ENCODE peak calls at places on chromosomes 11 and 22, in nine cellular contexts. One of them, this sample, is unnamed.

GRCh38 chr11:11789735-11790369 is 51.9 kb upstream of the USP47 start:
- DNase-seq in omental fat pad: no peak
- DNase-seq in type B pancreatic cell: no peak
- DNase-seq in RKO: peak; percentile 43
- DNase-seq in IMR-90: peak; percentile 40
- DNase-seq in OCI-LY7: peak; percentile 8
- DNase-seq in activated T-cell treated with anti-CD3 and anti-CD28 coated beads, Interleukin-2, amount 50 U/mL, for 72 hours: no peak
- DNase-seq in activated CD8-positive, alpha-beta memory T cell treated with anti-CD3 and anti-CD28 coated beads, Interleukin-2, amount 50 U/mL, for 48 hours: no peak
- DNase-seq in endothelial cell: peak; percentile 26
- DNase-seq in this sample: no peak

GRCh38 chr11:45500457-45500856 is 165.0 kb downstream of the CHST1 start:
- DNase-seq in endothelial cell: no peak
- DNase-seq in activated T-cell treated with anti-CD3 and anti-CD28 coated beads, Interleukin-2, amount 50 U/mL, for 72 hours: no peak
- DNase-seq in OCI-LY7: no peak
- DNase-seq in type B pancreatic cell: no peak
- DNase-seq in IMR-90: no peak
- DNase-seq in activated CD8-positive, alpha-beta memory T cell treated with anti-CD3 and anti-CD28 coated beads, Interleukin-2, amount 50 U/mL, for 48 hours: peak; percentile 12
- DNase-seq in omental fat pad: no peak
- DNase-seq in RKO: no peak
- DNase-seq in this sample: no peak

GRCh38 chr11:47394322-47395224 is 13.8 kb upstream of the SLC39A13 start:
- DNase-seq in activated CD8-positive, alpha-beta memory T cell treated with anti-CD3 and anti-CD28 coated beads, Interleukin-2, amount 50 U/mL, for 48 hours: peak; percentile 78
- DNase-seq in type B pancreatic cell: no peak
- DNase-seq in RKO: no peak
- DNase-seq in IMR-90: peak; percentile 20
- DNase-seq in omental fat pad: no peak
- DNase-seq in activated T-cell treated with anti-CD3 and anti-CD28 coated beads, Interleukin-2, amount 50 U/mL, for 72 hours: peak; percentile 75
- DNase-seq in OCI-LY7: peak; percentile 88
- DNase-seq in endothelial cell: peak; percentile 76
- DNase-seq in this sample: no peak

GRCh38 chr11:121555172-121555571 is 102.4 kb upstream of the SORL1-AS1 start:
- DNase-seq in OCI-LY7: no peak
- DNase-seq in endothelial cell: no peak
- DNase-seq in RKO: no peak
- DNase-seq in type B pancreatic cell: no peak
- DNase-seq in omental fat pad: no peak
- DNase-seq in activated CD8-positive, alpha-beta memory T cell treated with anti-CD3 and anti-CD28 coated beads, Interleukin-2, amount 50 U/mL, for 48 hours: no peak
- DNase-seq in IMR-90: no peak
- DNase-seq in activated T-cell treated with anti-CD3 and anti-CD28 coated beads, Interleukin-2, amount 50 U/mL, for 72 hours: no peak
- DNase-seq in this sample: no peak

GRCh38 chr11:123061403-123062157 is at the start of gene HSPA8:
- DNase-seq in type B pancreatic cell: peak; percentile 73
- DNase-seq in IMR-90: peak; percentile 52
- DNase-seq in activated CD8-positive, alpha-beta memory T cell treated with anti-CD3 and anti-CD28 coated beads, Interleukin-2, amount 50 U/mL, for 48 hours: peak; percentile 88
- DNase-seq in OCI-LY7: peak; percentile 59
- DNase-seq in omental fat pad: peak; percentile 52
- DNase-seq in RKO: peak; percentile 77
- DNase-seq in activated T-cell treated with anti-CD3 and anti-CD28 coated beads, Interleukin-2, amount 50 U/mL, for 72 hours: peak; percentile 62
- DNase-seq in endothelial cell: peak; percentile 22
- DNase-seq in this sample: peak; percentile 68

GRCh38 chr22:17486313-17486712 is 77.0 kb upstream of the SLC25A18 start:
- DNase-seq in activated T-cell treated with anti-CD3 and anti-CD28 coated beads, Interleukin-2, amount 50 U/mL, for 72 hours: no peak
- DNase-seq in RKO: no peak
- DNase-seq in OCI-LY7: no peak
- DNase-seq in type B pancreatic cell: no peak
- DNase-seq in activated CD8-positive, alpha-beta memory T cell treated with anti-CD3 and anti-CD28 coated beads, Interleukin-2, amount 50 U/mL, for 48 hours: no peak
- DNase-seq in endothelial cell: no peak
- DNase-seq in IMR-90: no peak
- DNase-seq in omental fat pad: no peak
- DNase-seq in this sample: no peak

GRCh38 chr11:88402192-88402715 is 64.7 kb upstream of the CTSC start:
- DNase-seq in OCI-LY7: no peak
- DNase-seq in type B pancreatic cell: no peak
- DNase-seq in endothelial cell: no peak
- DNase-seq in activated T-cell treated with anti-CD3 and anti-CD28 coated beads, Interleukin-2, amount 50 U/mL, for 72 hours: no peak
- DNase-seq in IMR-90: peak; percentile 90
- DNase-seq in omental fat pad: no peak
- DNase-seq in activated CD8-positive, alpha-beta memory T cell treated with anti-CD3 and anti-CD28 coated beads, Interleukin-2, amount 50 U/mL, for 48 hours: no peak
- DNase-seq in RKO: no peak
- DNase-seq in this sample: no peak

GRCh38 chr11:121595717-121596156 is 143.0 kb upstream of the SORL1-AS1 start:
- DNase-seq in activated T-cell treated with anti-CD3 and anti-CD28 coated beads, Interleukin-2, amount 50 U/mL, for 72 hours: no peak
- DNase-seq in RKO: peak; percentile 83
- DNase-seq in endothelial cell: no peak
- DNase-seq in omental fat pad: no peak
- DNase-seq in OCI-LY7: no peak
- DNase-seq in IMR-90: peak; percentile 100
- DNase-seq in type B pancreatic cell: no peak
- DNase-seq in activated CD8-positive, alpha-beta memory T cell treated with anti-CD3 and anti-CD28 coated beads, Interleukin-2, amount 50 U/mL, for 48 hours: no peak
- DNase-seq in this sample: no peak

GRCh38 chr11:72683782-72684200 is 9.6 kb upstream of the PDE2A start:
- DNase-seq in omental fat pad: peak; percentile 68
- DNase-seq in endothelial cell: peak; percentile 93
- DNase-seq in activated CD8-positive, alpha-beta memory T cell treated with anti-CD3 and anti-CD28 coated beads, Interleukin-2, amount 50 U/mL, for 48 hours: peak; percentile 91
- DNase-seq in OCI-LY7: peak; percentile 68
- DNase-seq in RKO: peak; percentile 41
- DNase-seq in IMR-90: peak; percentile 19
- DNase-seq in type B pancreatic cell: peak; percentile 86
- DNase-seq in activated T-cell treated with anti-CD3 and anti-CD28 coated beads, Interleukin-2, amount 50 U/mL, for 72 hours: peak; percentile 77
- DNase-seq in this sample: peak; percentile 45

GRCh38 chr11:689630-690029 is 5.4 kb downstream of the DEAF1 start:
- DNase-seq in omental fat pad: no peak
- DNase-seq in activated T-cell treated with anti-CD3 and anti-CD28 coated beads, Interleukin-2, amount 50 U/mL, for 72 hours: no peak
- DNase-seq in endothelial cell: no peak
- DNase-seq in activated CD8-positive, alpha-beta memory T cell treated with anti-CD3 and anti-CD28 coated beads, Interleukin-2, amount 50 U/mL, for 48 hours: no peak
- DNase-seq in type B pancreatic cell: no peak
- DNase-seq in IMR-90: no peak
- DNase-seq in OCI-LY7: no peak
- DNase-seq in RKO: no peak
- DNase-seq in this sample: no peak

GRCh38 chr11:77103319-77103718 is 679 bp downstream of the OMP start:
- DNase-seq in type B pancreatic cell: no peak
- DNase-seq in activated CD8-positive, alpha-beta memory T cell treated with anti-CD3 and anti-CD28 coated beads, Interleukin-2, amount 50 U/mL, for 48 hours: no peak
- DNase-seq in RKO: no peak
- DNase-seq in OCI-LY7: no peak
- DNase-seq in omental fat pad: no peak
- DNase-seq in activated T-cell treated with anti-CD3 and anti-CD28 coated beads, Interleukin-2, amount 50 U/mL, for 72 hours: no peak
- DNase-seq in IMR-90: no peak
- DNase-seq in endothelial cell: no peak
- DNase-seq in this sample: no peak

GRCh38 chr11:119062779-119063178 is 4.8 kb upstream of the VPS11 start:
- DNase-seq in IMR-90: peak; percentile 69
- DNase-seq in activated T-cell treated with anti-CD3 and anti-CD28 coated beads, Interleukin-2, amount 50 U/mL, for 72 hours: no peak
- DNase-seq in activated CD8-positive, alpha-beta memory T cell treated with anti-CD3 and anti-CD28 coated beads, Interleukin-2, amount 50 U/mL, for 48 hours: no peak
- DNase-seq in RKO: peak; percentile 27
- DNase-seq in OCI-LY7: no peak
- DNase-seq in endothelial cell: no peak
- DNase-seq in omental fat pad: no peak
- DNase-seq in type B pancreatic cell: no peak
- DNase-seq in this sample: no peak

GRCh38 chr22:42101186-42101585 is 10.6 kb upstream of the NDUFA6 start:
- DNase-seq in activated T-cell treated with anti-CD3 and anti-CD28 coated beads, Interleukin-2, amount 50 U/mL, for 72 hours: no peak
- DNase-seq in RKO: no peak
- DNase-seq in IMR-90: no peak
- DNase-seq in omental fat pad: no peak
- DNase-seq in endothelial cell: no peak
- DNase-seq in OCI-LY7: no peak
- DNase-seq in type B pancreatic cell: no peak
- DNase-seq in activated CD8-positive, alpha-beta memory T cell treated with anti-CD3 and anti-CD28 coated beads, Interleukin-2, amount 50 U/mL, for 48 hours: no peak
- DNase-seq in this sample: no peak

GRCh38 chr22:27651486-27651885 is 150.1 kb downstream of the MN1 start:
- DNase-seq in type B pancreatic cell: no peak
- DNase-seq in omental fat pad: no peak
- DNase-seq in RKO: no peak
- DNase-seq in activated T-cell treated with anti-CD3 and anti-CD28 coated beads, Interleukin-2, amount 50 U/mL, for 72 hours: no peak
- DNase-seq in OCI-LY7: no peak
- DNase-seq in endothelial cell: no peak
- DNase-seq in IMR-90: no peak
- DNase-seq in activated CD8-positive, alpha-beta memory T cell treated with anti-CD3 and anti-CD28 coated beads, Interleukin-2, amount 50 U/mL, for 48 hours: no peak
- DNase-seq in this sample: no peak

GRCh38 chr11:7675640-7676039 is 2.3 kb upstream of the CYB5R2 start:
- DNase-seq in OCI-LY7: no peak
- DNase-seq in IMR-90: no peak
- DNase-seq in RKO: no peak
- DNase-seq in endothelial cell: no peak
- DNase-seq in type B pancreatic cell: no peak
- DNase-seq in activated CD8-positive, alpha-beta memory T cell treated with anti-CD3 and anti-CD28 coated beads, Interleukin-2, amount 50 U/mL, for 48 hours: no peak
- DNase-seq in activated T-cell treated with anti-CD3 and anti-CD28 coated beads, Interleukin-2, amount 50 U/mL, for 72 hours: no peak
- DNase-seq in omental fat pad: no peak
- DNase-seq in this sample: no peak

GRCh38 chr11:36098046-36098445 is 154.2 kb downstream of the LDLRAD3 start:
- DNase-seq in omental fat pad: no peak
- DNase-seq in IMR-90: no peak
- DNase-seq in OCI-LY7: no peak
- DNase-seq in activated T-cell treated with anti-CD3 and anti-CD28 coated beads, Interleukin-2, amount 50 U/mL, for 72 hours: no peak
- DNase-seq in type B pancreatic cell: no peak
- DNase-seq in RKO: no peak
- DNase-seq in activated CD8-positive, alpha-beta memory T cell treated with anti-CD3 and anti-CD28 coated beads, Interleukin-2, amount 50 U/mL, for 48 hours: no peak
- DNase-seq in endothelial cell: no peak
- DNase-seq in this sample: no peak

GRCh38 chr22:17412232-17412631 is 43.0 kb downstream of the CECR2 start:
- DNase-seq in OCI-LY7: no peak
- DNase-seq in IMR-90: no peak
- DNase-seq in RKO: no peak
- DNase-seq in omental fat pad: no peak
- DNase-seq in activated T-cell treated with anti-CD3 and anti-CD28 coated beads, Interleukin-2, amount 50 U/mL, for 72 hours: no peak
- DNase-seq in endothelial cell: no peak
- DNase-seq in activated CD8-positive, alpha-beta memory T cell treated with anti-CD3 and anti-CD28 coated beads, Interleukin-2, amount 50 U/mL, for 48 hours: no peak
- DNase-seq in type B pancreatic cell: no peak
- DNase-seq in this sample: no peak

GRCh38 chr22:19536564-19536963 is 12.4 kb upstream of the CLDN5 start:
- DNase-seq in omental fat pad: no peak
- DNase-seq in endothelial cell: no peak
- DNase-seq in OCI-LY7: no peak
- DNase-seq in RKO: no peak
- DNase-seq in type B pancreatic cell: no peak
- DNase-seq in IMR-90: no peak
- DNase-seq in activated T-cell treated with anti-CD3 and anti-CD28 coated beads, Interleukin-2, amount 50 U/mL, for 72 hours: no peak
- DNase-seq in activated CD8-positive, alpha-beta memory T cell treated with anti-CD3 and anti-CD28 coated beads, Interleukin-2, amount 50 U/mL, for 48 hours: no peak
- DNase-seq in this sample: no peak

GRCh38 chr11:112662554-112662953 is 298.7 kb upstream of the NCAM1 start:
- DNase-seq in OCI-LY7: no peak
- DNase-seq in omental fat pad: no peak
- DNase-seq in RKO: no peak
- DNase-seq in type B pancreatic cell: no peak
- DNase-seq in endothelial cell: no peak
- DNase-seq in activated T-cell treated with anti-CD3 and anti-CD28 coated beads, Interleukin-2, amount 50 U/mL, for 72 hours: no peak
- DNase-seq in IMR-90: no peak
- DNase-seq in activated CD8-positive, alpha-beta memory T cell treated with anti-CD3 and anti-CD28 coated beads, Interleukin-2, amount 50 U/mL, for 48 hours: no peak
- DNase-seq in this sample: no peak

GRCh38 chr22:30506507-30506968 is 1.0 kb upstream of the SEC14L4 start:
- DNase-seq in OCI-LY7: no peak
- DNase-seq in omental fat pad: no peak
- DNase-seq in IMR-90: no peak
- DNase-seq in activated CD8-positive, alpha-beta memory T cell treated with anti-CD3 and anti-CD28 coated beads, Interleukin-2, amount 50 U/mL, for 48 hours: no peak
- DNase-seq in type B pancreatic cell: no peak
- DNase-seq in activated T-cell treated with anti-CD3 and anti-CD28 coated beads, Interleukin-2, amount 50 U/mL, for 72 hours: no peak
- DNase-seq in RKO: no peak
- DNase-seq in endothelial cell: no peak
- DNase-seq in this sample: no peak

GRCh38 chr22:45425101-45425500 is 11.6 kb downstream of the RIBC2 start:
- DNase-seq in IMR-90: peak; percentile 36
- DNase-seq in activated CD8-positive, alpha-beta memory T cell treated with anti-CD3 and anti-CD28 coated beads, Interleukin-2, amount 50 U/mL, for 48 hours: no peak
- DNase-seq in endothelial cell: no peak
- DNase-seq in RKO: no peak
- DNase-seq in type B pancreatic cell: peak; percentile 13
- DNase-seq in omental fat pad: no peak
- DNase-seq in OCI-LY7: no peak
- DNase-seq in activated T-cell treated with anti-CD3 and anti-CD28 coated beads, Interleukin-2, amount 50 U/mL, for 72 hours: no peak
- DNase-seq in this sample: no peak

GRCh38 chr11:36186340-36186739 is 102.9 kb downstream of the COMMD9 start:
- DNase-seq in OCI-LY7: no peak
- DNase-seq in endothelial cell: no peak
- DNase-seq in IMR-90: peak; percentile 87
- DNase-seq in activated CD8-positive, alpha-beta memory T cell treated with anti-CD3 and anti-CD28 coated beads, Interleukin-2, amount 50 U/mL, for 48 hours: no peak
- DNase-seq in type B pancreatic cell: no peak
- DNase-seq in RKO: no peak
- DNase-seq in activated T-cell treated with anti-CD3 and anti-CD28 coated beads, Interleukin-2, amount 50 U/mL, for 72 hours: no peak
- DNase-seq in omental fat pad: no peak
- DNase-seq in this sample: no peak

GRCh38 chr11:122897606-122898210 is 15.1 kb downstream of the JHY start:
- DNase-seq in activated T-cell treated with anti-CD3 and anti-CD28 coated beads, Interleukin-2, amount 50 U/mL, for 72 hours: no peak
- DNase-seq in IMR-90: peak; percentile 68
- DNase-seq in omental fat pad: no peak
- DNase-seq in RKO: peak; percentile 34
- DNase-seq in type B pancreatic cell: no peak
- DNase-seq in endothelial cell: no peak
- DNase-seq in activated CD8-positive, alpha-beta memory T cell treated with anti-CD3 and anti-CD28 coated beads, Interleukin-2, amount 50 U/mL, for 48 hours: no peak
- DNase-seq in OCI-LY7: no peak
- DNase-seq in this sample: no peak

GRCh38 chr11:88410056-88410455 is 72.5 kb upstream of the CTSC start:
- DNase-seq in RKO: no peak
- DNase-seq in activated CD8-positive, alpha-beta memory T cell treated with anti-CD3 and anti-CD28 coated beads, Interleukin-2, amount 50 U/mL, for 48 hours: no peak
- DNase-seq in endothelial cell: no peak
- DNase-seq in activated T-cell treated with anti-CD3 and anti-CD28 coated beads, Interleukin-2, amount 50 U/mL, for 72 hours: no peak
- DNase-seq in IMR-90: no peak
- DNase-seq in omental fat pad: no peak
- DNase-seq in OCI-LY7: no peak
- DNase-seq in type B pancreatic cell: no peak
- DNase-seq in this sample: no peak

GRCh38 chr11:8832571-8833260 is 78.3 kb upstream of the AKIP1 start:
- DNase-seq in RKO: no peak
- DNase-seq in activated T-cell treated with anti-CD3 and anti-CD28 coated beads, Interleukin-2, amount 50 U/mL, for 72 hours: peak; percentile 12
- DNase-seq in IMR-90: peak; percentile 83
- DNase-seq in activated CD8-positive, alpha-beta memory T cell treated with anti-CD3 and anti-CD28 coated beads, Interleukin-2, amount 50 U/mL, for 48 hours: no peak
- DNase-seq in endothelial cell: no peak
- DNase-seq in OCI-LY7: peak; percentile 43
- DNase-seq in type B pancreatic cell: peak; percentile 65
- DNase-seq in omental fat pad: no peak
- DNase-seq in this sample: no peak